ENCODE peak calls at places on chromosome X, in four cellular contexts. One of them, this sample, is unnamed.

GRCh38 chrX:125132274-125132673 is 187.4 kb upstream of the TEX13C start:
- DNase-seq in D341Med: peak
- DNase-seq in NCI-H2029 treated with DMSO at 0.1 percent for 48 hours: no peak
- DNase-seq in left ventricle myocardium inferior: no peak
- DNase-seq in this sample: no peak

GRCh38 chrX:24153796-24154189 is 4.3 kb downstream of the ZFX start:
- DNase-seq in D341Med: no peak
- DNase-seq in NCI-H2029 treated with DMSO at 0.1 percent for 48 hours: no peak
- DNase-seq in left ventricle myocardium inferior: no peak
- DNase-seq in this sample: no peak

GRCh38 chrX:39726810-39727209 is 370.9 kb downstream of the BCOR start:
- DNase-seq in D341Med: peak
- DNase-seq in NCI-H2029 treated with DMSO at 0.1 percent for 48 hours: peak
- DNase-seq in left ventricle myocardium inferior: peak
- DNase-seq in this sample: peak

GRCh38 chrX:115030635-115031034 is 13.2 kb upstream of the IL13RA2 start:
- DNase-seq in D341Med: no peak
- DNase-seq in NCI-H2029 treated with DMSO at 0.1 percent for 48 hours: no peak
- DNase-seq in left ventricle myocardium inferior: no peak
- DNase-seq in this sample: no peak

GRCh38 chrX:85111347-85111746 is 107.7 kb downstream of the APOOL start:
- DNase-seq in D341Med: no peak
- DNase-seq in NCI-H2029 treated with DMSO at 0.1 percent for 48 hours: no peak
- DNase-seq in left ventricle myocardium inferior: no peak
- DNase-seq in this sample: no peak

GRCh38 chrX:16671005-16671404 is 21.0 kb downstream of the S100G start:
- DNase-seq in D341Med: peak
- DNase-seq in NCI-H2029 treated with DMSO at 0.1 percent for 48 hours: no peak
- DNase-seq in left ventricle myocardium inferior: no peak
- DNase-seq in this sample: no peak

GRCh38 chrX:41556958-41557357 is 109.8 kb downstream of the NYX start:
- DNase-seq in D341Med: no peak
- DNase-seq in NCI-H2029 treated with DMSO at 0.1 percent for 48 hours: no peak
- DNase-seq in left ventricle myocardium inferior: no peak
- DNase-seq in this sample: no peak

GRCh38 chrX:48560056-48560455 is 14.2 kb upstream of the RBM3 start:
- DNase-seq in D341Med: no peak
- DNase-seq in NCI-H2029 treated with DMSO at 0.1 percent for 48 hours: no peak
- DNase-seq in left ventricle myocardium inferior: no peak
- DNase-seq in this sample: no peak